ENCODE peak calls at places on chromosomes 2 and 18, in six cellular contexts. X is kidney epithelial cell; Y is activated T-cell treated with anti-CD3 and anti-CD28 coated beads for 1 hour; V is OCI-LY7; M is stimulated activated CD4-positive, alpha-beta T cell treated with anti-CD3 and anti-CD28 coated beads, Interleukin-2, amount 100 ng/mL, for 48 hours; U is ovary. J is an unnamed sample.

GRCh38 chr2:181607629-181608627 is 49.0 kb downstream of the CERKL start:
- DNase-seq in X (no peak), Y (no peak), V (no peak), M (no peak), U (no peak), J (no peak)

GRCh38 chr2:240577281-240578109 is 9.0 kb upstream of the CAPN10 start:
- DNase-seq in X (no peak), Y (no peak), V (no peak), M (no peak), U (no peak), J (no peak)

GRCh38 chr2:50039445-50039844 is 885.1 kb upstream of the FSHR start:
- DNase-seq in X (no peak), Y (no peak), V (no peak), M (no peak), U (no peak), J (no peak)

GRCh38 chr2:74575320-74575719 is 20.8 kb downstream of the DOK1 start:
- DNase-seq in X (no peak), Y (no peak), V (no peak), M (no peak), U (no peak), J (no peak)

GRCh38 chr2:102033750-102034682 is 42.3 kb downstream of the IL1R2 start:
- DNase-seq in X (no peak), Y (no peak), V (no peak), M (no peak), U (no peak), J (no peak)

GRCh38 chr2:197777823-197778407 is 7.2 kb downstream of the BOLL start:
- DNase-seq in X (no peak), Y (peak; percentile 19), V (peak; percentile 47), M (peak; percentile 34), U (no peak), J (peak; percentile 6)

GRCh38 chr18:37534627-37535026 is 31.0 kb downstream of the CELF4 start:
- DNase-seq in X (no peak), Y (no peak), V (peak; percentile 75), M (no peak), U (no peak), J (no peak)

GRCh38 chr2:3754280-3754679 is 50.9 kb downstream of the DCDC2C start:
- DNase-seq in X (no peak), Y (no peak), V (no peak), M (no peak), U (no peak), J (no peak)

GRCh38 chr2:69168950-69169695 is 156.1 kb downstream of the ANTXR1 start:
- DNase-seq in X (no peak), Y (no peak), V (no peak), M (no peak), U (no peak), J (no peak)

GRCh38 chr2:84888401-84889276 is 7.8 kb upstream of the TRABD2A start:
- DNase-seq in X (no peak), Y (peak; percentile 30), V (peak; percentile 83), M (no peak), U (no peak), J (no peak)

GRCh38 chr2:205755923-205756322 is 73.6 kb downstream of the NRP2 start:
- DNase-seq in X (no peak), Y (no peak), V (no peak), M (no peak), U (no peak), J (no peak)

GRCh38 chr2:237961637-237962036 is 5.2 kb upstream of the UBE2F start:
- DNase-seq in X (no peak), Y (no peak), V (no peak), M (no peak), U (no peak), J (no peak)

GRCh38 chr2:144382848-144383247 is 137.1 kb downstream of the ZEB2 start:
- DNase-seq in X (no peak), Y (no peak), V (peak; percentile 18), M (no peak), U (no peak), J (no peak)

GRCh38 chr2:114442545-114442944 is at the start of gene DPP10:
- DNase-seq in X (peak; percentile 1), Y (no peak), V (peak; percentile 2), M (no peak), U (no peak), J (peak; percentile 4)

GRCh38 chr2:109382946-109383345 is 230.8 kb downstream of the SEPTIN10 start:
- DNase-seq in X (peak; percentile 25), Y (no peak), V (no peak), M (no peak), U (peak; percentile 35), J (peak; percentile 54)

GRCh38 chr2:128564551-128564950 is 245.9 kb upstream of the HS6ST1 start:
- DNase-seq in X (no peak), Y (no peak), V (no peak), M (no peak), U (no peak), J (no peak)

GRCh38 chr2:240353086-240353798 is 82.2 kb upstream of the GPC1 start:
- DNase-seq in X (no peak), Y (no peak), V (no peak), M (no peak), U (peak; percentile 25), J (no peak)

GRCh38 chr2:9782197-9782719 is 61.0 kb upstream of the TAF1B start:
- DNase-seq in X (no peak), Y (peak; percentile 43), V (no peak), M (peak; percentile 68), U (no peak), J (no peak)

GRCh38 chr2:46653539-46653938 is 174.2 kb downstream of the TMEM247 start:
- DNase-seq in X (no peak), Y (no peak), V (no peak), M (no peak), U (no peak), J (no peak)

GRCh38 chr18:25805323-25805722 is 285.1 kb downstream of the SS18 start:
- DNase-seq in X (no peak), Y (no peak), V (no peak), M (no peak), U (no peak), J (no peak)

GRCh38 chr2:99863236-99863913 is 279.0 kb downstream of the AFF3 start:
- DNase-seq in X (no peak), Y (no peak), V (no peak), M (no peak), U (no peak), J (no peak)

GRCh38 chr2:209519911-209520310 is 96.1 kb downstream of the MAP2 start:
- DNase-seq in X (no peak), Y (no peak), V (no peak), M (no peak), U (no peak), J (no peak)

GRCh38 chr2:53633441-53633840 is 134.2 kb upstream of the CHAC2 start:
- DNase-seq in X (no peak), Y (no peak), V (no peak), M (no peak), U (no peak), J (peak; percentile 1)

GRCh38 chr2:118852605-118853128 is 5.2 kb upstream of the EN1 start:
- DNase-seq in X (no peak), Y (no peak), V (no peak), M (no peak), U (no peak), J (no peak)

GRCh38 chr18:68713791-68714190 is 1.1 kb downstream of the TMX3 start:
- DNase-seq in X (no peak), Y (no peak), V (no peak), M (no peak), U (no peak), J (no peak)